ENCODE peak calls at places on chromosomes 5 and 9, in five cellular contexts. D is IMR-90, N is neuronal stem cell, L is mesenchymal stem cell, G is H1. K is an unnamed sample.

GRCh38 chr5:35545190-35545589 is 72.5 kb upstream of the SPEF2 start:
- DNase-seq in D (no peak), N (no peak), L (no peak), G (no peak), K (no peak)

GRCh38 chr9:73348485-73348884 is 196.8 kb downstream of the ANXA1 start:
- DNase-seq in D (no peak), N (peak), L (peak), G (no peak), K (peak)

GRCh38 chr5:146345240-146345577 is 6.6 kb downstream of the POU4F3 start:
- DNase-seq in D (no peak), N (no peak), L (no peak), G (no peak), K (peak)

GRCh38 chr9:107309271-107309670 is 26.2 kb downstream of the RAD23B start:
- DNase-seq in D (no peak), N (no peak), L (no peak), G (no peak), K (no peak)

GRCh38 chr9:100379862-100380261 is 27.1 kb upstream of the TEX10 start:
- DNase-seq in D (peak), N (no peak), L (peak), G (no peak), K (peak)

GRCh38 chr9:130268521-130269131 is 3.1 kb downstream of the HMCN2 start:
- DNase-seq in D (no peak), N (no peak), L (no peak), G (no peak), K (peak)

GRCh38 chr5:88984040-88984439 is 101.1 kb upstream of the MEF2C start:
- DNase-seq in D (no peak), N (no peak), L (no peak), G (no peak), K (no peak)

GRCh38 chr5:79619849-79620248 is 7.6 kb downstream of the TENT2 start:
- DNase-seq in D (no peak), N (no peak), L (no peak), G (no peak), K (no peak)

GRCh38 chr5:170758481-170758880 is 25.0 kb upstream of the GABRP start:
- DNase-seq in D (no peak), N (no peak), L (no peak), G (no peak), K (no peak)

GRCh38 chr9:132474253-132474652 is 64.2 kb downstream of the CFAP77 start:
- DNase-seq in D (peak), N (peak), L (no peak), G (no peak), K (no peak)

GRCh38 chr5:96320797-96321196 is 112.3 kb downstream of the PCSK1 start:
- DNase-seq in D (peak), N (no peak), L (no peak), G (no peak), K (no peak)

GRCh38 chr9:35481347-35481975 is 8.4 kb upstream of the RUSC2 start:
- DNase-seq in D (peak), N (no peak), L (peak), G (no peak), K (peak)

GRCh38 chr9:32427111-32427873 is 42.8 kb downstream of the ACO1 start:
- DNase-seq in D (peak), N (no peak), L (peak), G (no peak), K (peak)

GRCh38 chr9:107587175-107587963 is 97.8 kb upstream of the KLF4 start:
- DNase-seq in D (no peak), N (no peak), L (no peak), G (no peak), K (no peak)

GRCh38 chr9:109016132-109016531 is 2.8 kb upstream of the CTNNAL1 start:
- DNase-seq in D (no peak), N (no peak), L (no peak), G (no peak), K (no peak)

GRCh38 chr5:21644032-21644431 is 1209.1 kb downstream of the CDH12 start:
- DNase-seq in D (no peak), N (no peak), L (no peak), G (no peak), K (no peak)

GRCh38 chr5:100905259-100905914 is 2.3 kb upstream of the ST8SIA4 start:
- DNase-seq in D (no peak), N (no peak), L (no peak), G (no peak), K (no peak)

GRCh38 chr5:96904054-96904931 is 28.0 kb downstream of the ERAP2 start:
- DNase-seq in D (peak), N (no peak), L (no peak), G (no peak), K (no peak)

GRCh38 chr9:81772144-81772543 is 82.8 kb upstream of the TLE1 start:
- DNase-seq in D (peak), N (no peak), L (peak), G (no peak), K (peak)

GRCh38 chr5:1221721-1222120 is 3.5 kb upstream of the SLC6A18 start:
- DNase-seq in D (no peak), N (no peak), L (no peak), G (no peak), K (no peak)

GRCh38 chr5:26388946-26389345 is 649.4 kb downstream of the CDH9 start:
- DNase-seq in D (no peak), N (no peak), L (no peak), G (no peak), K (no peak)

GRCh38 chr5:120463991-120464626 is at the start of gene PRR16:
- DNase-seq in D (peak), N (peak), L (peak), G (peak), K (peak)

GRCh38 chr5:14038341-14038959 is 94.0 kb upstream of the DNAH5 start:
- DNase-seq in D (peak), N (no peak), L (peak), G (no peak), K (peak)

GRCh38 chr9:16575142-16575877 is 295.2 kb downstream of the BNC2 start:
- DNase-seq in D (no peak), N (no peak), L (no peak), G (no peak), K (peak)

GRCh38 chr5:134738963-134739661 is 764 bp downstream of the CAMLG start:
- DNase-seq in D (peak), N (peak), L (peak), G (no peak), K (peak)

GRCh38 chr9:972512-973294 is 3.8 kb upstream of the DMRT3 start:
- DNase-seq in D (no peak), N (no peak), L (no peak), G (no peak), K (no peak)

GRCh38 chr9:108521063-108521462 is 334.7 kb downstream of the ACTL7B start:
- DNase-seq in D (peak), N (no peak), L (peak), G (no peak), K (no peak)

GRCh38 chr5:14374100-14374499 is 207.5 kb upstream of the OTULINL start:
- DNase-seq in D (no peak), N (no peak), L (no peak), G (no peak), K (peak)

GRCh38 chr5:77073667-77074066 is 13.4 kb downstream of the ZBED3 start:
- DNase-seq in D (peak), N (no peak), L (no peak), G (no peak), K (no peak)

GRCh38 chr9:134379774-134380431 is 53.6 kb downstream of the RXRA start:
- DNase-seq in D (no peak), N (no peak), L (no peak), G (no peak), K (no peak)

GRCh38 chr9:883011-883410 is 41.5 kb downstream of the DMRT1 start:
- DNase-seq in D (no peak), N (no peak), L (no peak), G (no peak), K (no peak)

GRCh38 chr9:136051568-136052432 is 43.3 kb downstream of the NACC2 start:
- DNase-seq in D (peak), N (peak), L (peak), G (peak), K (peak)

GRCh38 chr5:171422495-171422894 is 3.0 kb downstream of the FGF18 start:
- DNase-seq in D (no peak), N (no peak), L (no peak), G (no peak), K (no peak)

GRCh38 chr9:87641067-87641466 is 84.9 kb upstream of the CTSL start:
- DNase-seq in D (no peak), N (no peak), L (no peak), G (no peak), K (no peak)

GRCh38 chr9:102225806-102226441 is 487.5 kb upstream of the GRIN3A start:
- DNase-seq in D (no peak), N (no peak), L (no peak), G (no peak), K (no peak)

GRCh38 chr9:36802171-36802920 is 229.7 kb downstream of the MELK start:
- DNase-seq in D (peak), N (no peak), L (peak), G (no peak), K (peak)

GRCh38 chr5:111299067-111299481 is 74.9 kb downstream of the CAMK4 start:
- DNase-seq in D (no peak), N (no peak), L (no peak), G (no peak), K (peak)

GRCh38 chr5:40033411-40033810 is 608.6 kb upstream of the DAB2 start:
- DNase-seq in D (no peak), N (no peak), L (no peak), G (no peak), K (no peak)
- H3K23ac ChIP-seq in D (no peak), N (no peak), L (no peak), G (no peak), K (no peak)

GRCh38 chr5:10734832-10735231 is 26.2 kb downstream of the DAP start:
- DNase-seq in D (no peak), N (no peak), L (no peak), G (no peak), K (no peak)

GRCh38 chr5:10734050-10734709 is 26.9 kb downstream of the DAP start:
- DNase-seq in D (no peak), N (no peak), L (no peak), G (no peak), K (no peak)

GRCh38 chr5:10731910-10732309 is 29.1 kb downstream of the DAP start:
- DNase-seq in D (no peak), N (no peak), L (no peak), G (no peak), K (no peak)

GRCh38 chr5:10735569-10736255 is 25.3 kb downstream of the DAP start:
- DNase-seq in D (no peak), N (no peak), L (no peak), G (no peak), K (no peak)

GRCh38 chr5:10733426-10733825 is 27.6 kb downstream of the DAP start:
- DNase-seq in D (no peak), N (no peak), L (no peak), G (no peak), K (no peak)
- H3K4ac ChIP-seq in D (no peak), N (no peak), L (no peak), G (no peak), K (no peak)

GRCh38 chr5:54985301-54986268 is at the start of gene ESM1:
- DNase-seq in D (peak), N (no peak), L (peak), G (no peak), K (no peak)
- H3K23ac ChIP-seq in D (peak), N (no peak), L (peak), G (no peak), K (no peak)

GRCh38 chr5:138340008-138340407 is 1.9 kb downstream of the FAM53C start:
- DNase-seq in D (no peak), N (no peak), L (no peak), G (no peak), K (no peak)
- H3K4ac ChIP-seq in D (no peak), N (no peak), L (no peak), G (no peak), K (no peak)

GRCh38 chr5:148746826-148747535 is 79.4 kb upstream of the ADRB2 start:
- DNase-seq in D (peak), N (no peak), L (peak), G (no peak), K (no peak)

GRCh38 chr5:148751025-148751424 is 75.4 kb upstream of the ADRB2 start:
- DNase-seq in D (no peak), N (no peak), L (peak), G (no peak), K (no peak)

GRCh38 chr5:148748702-148749101 is 77.7 kb upstream of the ADRB2 start:
- DNase-seq in D (no peak), N (no peak), L (no peak), G (no peak), K (no peak)

GRCh38 chr5:148747536-148747906 is 78.9 kb upstream of the ADRB2 start:
- DNase-seq in D (no peak), N (no peak), L (no peak), G (no peak), K (no peak)

GRCh38 chr5:148750614-148751013 is 75.8 kb upstream of the ADRB2 start:
- DNase-seq in D (no peak), N (no peak), L (peak), G (no peak), K (no peak)
- H3K23ac ChIP-seq in D (no peak), N (no peak), L (no peak), G (no peak), K (no peak)

GRCh38 chr5:127665641-127666040 is 16.8 kb downstream of the CTXN3 start:
- DNase-seq in D (no peak), N (no peak), L (no peak), G (no peak), K (no peak)
- H3K4ac ChIP-seq in D (no peak), N (no peak), L (no peak), G (no peak), K (no peak)

DNA sequence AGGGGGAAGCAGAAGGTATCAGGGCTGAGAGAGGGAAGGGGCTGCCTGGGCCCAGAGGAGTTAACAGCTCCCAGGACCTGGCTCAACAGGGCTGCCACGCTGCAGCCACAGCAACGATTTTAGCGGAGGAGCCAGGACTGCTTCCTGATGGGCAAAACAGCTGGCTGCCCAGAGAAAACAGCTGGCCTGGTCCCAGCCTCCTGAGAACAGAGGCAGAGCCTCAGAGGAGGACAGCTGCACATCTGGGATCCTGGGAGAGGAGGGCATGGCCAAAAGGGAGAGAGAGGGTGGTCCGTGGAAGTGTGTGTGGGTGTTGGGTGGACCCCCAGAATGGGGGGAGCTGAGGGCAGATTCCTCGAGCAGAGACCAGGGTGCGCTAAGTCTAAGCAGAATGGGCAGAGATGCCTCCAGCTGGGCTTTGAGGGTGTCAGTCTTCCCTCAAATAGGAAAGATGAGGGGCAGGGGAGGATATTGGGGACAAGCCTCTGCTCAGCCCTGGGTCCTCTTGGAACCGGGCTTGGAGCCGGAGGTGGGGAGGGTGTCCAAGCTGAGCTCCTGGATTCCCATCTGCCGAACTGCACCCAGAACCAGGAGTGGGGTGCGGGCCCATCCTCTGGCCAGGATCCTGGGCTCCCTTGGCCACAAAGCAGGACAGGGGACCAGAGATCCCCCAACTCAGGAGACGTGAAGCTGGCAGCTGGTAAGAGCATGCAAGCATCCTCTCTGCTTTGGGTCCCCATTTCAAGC is 9.1 kb upstream of the CERCAM start:
- DNase-seq in D (no peak), N (no peak), L (no peak), G (no peak), K (no peak)
- H3K23ac ChIP-seq in D (no peak), N (peak), L (no peak), G (no peak), K (no peak)

GRCh38 chr9:112170968-112171367 is 4.1 kb downstream of the SUSD1 start:
- DNase-seq in D (no peak), N (no peak), L (no peak), G (no peak), K (no peak)
- H3K4ac ChIP-seq in D (no peak), N (no peak), L (no peak), G (no peak), K (no peak)

K was measured in mesendoderm.